ENCODE peak calls at places on chromosomes 2 and 18, in four cellular contexts. B, E, L and F are unnamed samples. For H3K4me1, the result is how much of the 10 kb centered on the place peaks cover.

GRCh38 chr2:38748857-38749804 is 2.0 kb downstream of the SRSF7 start:
- DNase-seq in E (no peak), L (no peak), B (no peak), F (no peak)

GRCh38 chr2:162025121-162025911 is 48.7 kb downstream of the DPP4 start:
- DNase-seq in E (no peak), B (no peak), L (no peak), F (no peak)

GRCh38 chr2:202494300-202494699 is 118.2 kb downstream of the BMPR2 start:
- DNase-seq in L (no peak), B (no peak), E (no peak), F (no peak)

GRCh38 chr2:179701524-179702110 is 159.8 kb downstream of the ZNF385B start:
- DNase-seq in B (no peak), L (no peak), E (no peak), F (no peak)

GRCh38 chr2:200092235-200092634 is 136.9 kb downstream of the MAIP1 start:
- DNase-seq in E (no peak), B (no peak), L (no peak), F (no peak)

GRCh38 chr2:9308186-9308955 is 101.8 kb downstream of the ASAP2 start:
- DNase-seq in E (no peak), L (no peak), B (no peak), F (no peak)

GRCh38 chr2:174007010-174007409 is 41.8 kb upstream of the SP3 start:
- DNase-seq in B (no peak), E (no peak), L (no peak), F (no peak)

GRCh38 chr18:59180150-59180845 is 39.7 kb upstream of the GRP start:
- DNase-seq in L (no peak), B (no peak), E (no peak), F (no peak)

GRCh38 chr18:77022556-77022955 is 110.0 kb downstream of the MBP start:
- DNase-seq in L (no peak), B (no peak), E (no peak), F (no peak)

GRCh38 chr18:48913723-48914122 is 37.0 kb downstream of the SMAD7 start:
- DNase-seq in B (no peak), L (no peak), E (no peak), F (no peak)

GRCh38 chr2:98822301-98823164 is 91.6 kb upstream of the MGAT4A start:
- DNase-seq in E (peak), L (no peak), B (no peak), F (peak)

GRCh38 chr2:40287201-40287600 is 164.7 kb downstream of the SLC8A1 start:
- DNase-seq in B (no peak), E (no peak), L (no peak), F (no peak)

GRCh38 chr2:241039416-241039815 is 41.0 kb downstream of the SNED1 start:
- DNase-seq in E (no peak), B (no peak), L (no peak), F (peak)

GRCh38 chr2:240163844-240164574 is 23.6 kb upstream of the OTOS start:
- DNase-seq in B (no peak), E (peak), L (no peak), F (no peak)

GRCh38 chr2:178163911-178164310 is 30.4 kb upstream of the OSBPL6 start:
- DNase-seq in B (no peak), E (no peak), L (no peak), F (no peak)

GRCh38 chr2:84963692-84964405 is 7.1 kb upstream of the KCMF1 start:
- DNase-seq in E (no peak), L (no peak), B (no peak), F (no peak)
- H3K4me1 ChIP-seq in E (under half), L (half or more), B (under half), F (under half)

GRCh38 chr2:60529111-60529510 is 24.3 kb downstream of the BCL11A start:
- DNase-seq in L (no peak), B (no peak), E (peak), F (no peak)

GRCh38 chr2:60531638-60532216 is 21.7 kb downstream of the BCL11A start:
- DNase-seq in E (no peak), L (no peak), B (no peak), F (no peak)

GRCh38 chr2:60530228-60530627 is 23.2 kb downstream of the BCL11A start:
- DNase-seq in L (no peak), E (no peak), B (no peak), F (no peak)

GRCh38 chr2:60532421-60532820 is 21.0 kb downstream of the BCL11A start:
- DNase-seq in L (no peak), B (no peak), E (no peak), F (no peak)

GRCh38 chr2:60530660-60531276 is 22.7 kb downstream of the BCL11A start:
- DNase-seq in E (peak), B (peak), L (no peak), F (peak)
- H3K4me1 ChIP-seq in E (under half), B (under half), L (half or more), F (under half)

GRCh38 chr2:46331099-46331766 is 34.0 kb downstream of the EPAS1 start:
- DNase-seq in B (no peak), L (no peak), E (no peak), F (no peak)
- H3K4me1 ChIP-seq in B (under half), L (half or more), E (half or more), F (half or more)

DNA sequence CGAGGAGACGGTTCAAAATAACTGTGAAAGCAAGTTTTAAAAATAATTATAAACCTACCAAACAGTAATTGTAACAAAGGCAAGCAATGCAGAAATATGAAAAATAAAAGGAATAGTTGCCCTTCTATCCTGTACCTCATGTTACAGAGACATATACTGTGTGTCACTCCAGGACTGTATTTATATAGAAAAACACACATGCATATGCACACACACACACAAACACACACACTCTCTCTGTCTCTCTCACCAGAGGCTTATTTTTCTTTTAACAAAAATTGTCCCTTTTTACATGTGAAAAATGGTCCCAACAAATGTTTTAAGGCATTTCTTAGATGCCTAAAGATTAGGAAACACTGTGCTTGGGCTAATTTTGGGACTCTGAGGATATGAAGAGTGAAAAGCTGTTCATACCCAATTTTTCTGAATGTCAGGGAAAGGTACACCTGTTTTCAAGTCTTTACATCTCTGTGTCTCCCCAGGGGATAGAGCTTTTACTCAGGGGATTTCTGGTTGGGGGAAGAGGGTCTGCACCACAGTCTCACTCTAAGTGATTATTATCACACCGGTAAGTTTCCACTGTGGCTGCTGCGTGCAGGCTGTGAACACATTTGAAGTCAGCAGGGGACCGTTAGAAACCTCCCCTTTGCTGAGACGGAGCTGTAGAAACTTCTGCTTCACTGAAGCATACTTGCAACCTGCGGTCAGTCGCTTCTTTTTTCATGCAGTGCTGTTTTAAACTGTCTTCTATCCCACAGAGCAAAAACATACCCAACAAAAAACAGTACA is 51.4 kb upstream of the SPAG16 start:
- DNase-seq in B (no peak), E (no peak), L (no peak), F (no peak)
- H3K4me1 ChIP-seq in B (under half), E (under half), L (under half), F (under half)

DNA sequence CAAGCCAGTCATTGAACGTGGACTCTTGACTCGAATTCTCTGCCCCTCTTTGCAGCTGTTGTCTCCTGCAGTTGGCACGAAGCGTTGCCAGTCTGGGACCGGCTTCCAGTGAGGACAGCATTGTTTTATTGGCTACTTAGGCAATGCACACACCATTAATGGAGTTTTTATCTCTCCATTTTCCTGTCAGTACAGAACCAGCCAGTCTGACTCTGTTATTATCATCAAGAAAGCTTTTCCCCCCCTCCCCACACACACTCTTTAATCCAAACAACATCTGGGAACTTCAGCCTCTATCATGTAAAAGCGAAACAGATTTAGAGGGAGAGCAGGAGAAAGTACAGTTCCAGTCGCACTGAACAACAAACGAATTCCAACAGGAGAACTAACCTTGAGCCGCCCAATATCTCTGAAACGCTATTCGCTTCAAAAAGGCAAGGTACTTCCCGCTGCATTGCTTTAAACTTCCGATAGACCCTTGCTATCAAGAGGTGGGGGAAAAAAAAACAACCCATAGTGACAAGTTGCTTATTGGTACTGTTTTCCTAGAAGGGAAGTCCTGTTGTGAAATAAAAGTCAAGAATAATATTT is 38.2 kb downstream of the ACVR1 start:
- DNase-seq in E (no peak), L (no peak), B (no peak), F (peak)
- H3K4me1 ChIP-seq in E (half or more), L (half or more), B (under half), F (under half)